ENCODE peak calls at places on chromosomes 2 and 18, in four cellular contexts. One of them, this sample, is unnamed. For H3K9me3 and H4K20me1, the result is how much of the 10 kb centered on the place peaks cover.

GRCh38 chr2:233422649-233423435 is 68.5 kb downstream of the DGKD start:
- DNase-seq in PC-9: no peak
- DNase-seq in OCI-LY7: no peak
- DNase-seq in H9: no peak
- DNase-seq in this sample: no peak

GRCh38 chr2:128306931-128307460 is 11.7 kb downstream of the HS6ST1 start:
- DNase-seq in H9: peak
- DNase-seq in OCI-LY7: no peak
- DNase-seq in PC-9: no peak
- DNase-seq in this sample: peak

GRCh38 chr2:128617661-128618060 is 299.0 kb upstream of the HS6ST1 start:
- DNase-seq in PC-9: no peak
- DNase-seq in H9: no peak
- DNase-seq in OCI-LY7: no peak
- DNase-seq in this sample: no peak

GRCh38 chr2:195639959-195640358 is 17.1 kb upstream of the SLC39A10 start:
- DNase-seq in PC-9: no peak
- DNase-seq in H9: no peak
- DNase-seq in OCI-LY7: no peak
- DNase-seq in this sample: no peak

GRCh38 chr2:59857109-59857508 is 696.3 kb downstream of the BCL11A start:
- DNase-seq in H9: no peak
- DNase-seq in OCI-LY7: no peak
- DNase-seq in PC-9: no peak
- DNase-seq in this sample: no peak

GRCh38 chr2:189253841-189254240 is 74.3 kb upstream of the COL5A2 start:
- DNase-seq in H9: no peak
- DNase-seq in PC-9: no peak
- DNase-seq in OCI-LY7: no peak
- DNase-seq in this sample: no peak

GRCh38 chr2:189143930-189144329 is 35.6 kb downstream of the COL5A2 start:
- DNase-seq in H9: no peak
- DNase-seq in OCI-LY7: no peak
- DNase-seq in PC-9: no peak
- DNase-seq in this sample: no peak

GRCh38 chr2:149166958-149167810 is 128.7 kb downstream of the LYPD6B start:
- DNase-seq in OCI-LY7: peak
- DNase-seq in H9: no peak
- DNase-seq in PC-9: no peak
- DNase-seq in this sample: peak

GRCh38 chr2:226728996-226729395 is 70.6 kb downstream of the IRS1 start:
- DNase-seq in H9: no peak
- DNase-seq in OCI-LY7: no peak
- DNase-seq in PC-9: no peak
- DNase-seq in this sample: no peak

GRCh38 chr18:26185267-26185666 is 41.0 kb upstream of the TAF4B start:
- DNase-seq in H9: no peak
- DNase-seq in OCI-LY7: no peak
- DNase-seq in PC-9: no peak
- DNase-seq in this sample: no peak

GRCh38 chr18:30987479-30988241 is 54.9 kb downstream of the DSC3 start:
- DNase-seq in PC-9: peak
- DNase-seq in H9: no peak
- DNase-seq in OCI-LY7: no peak
- DNase-seq in this sample: peak

GRCh38 chr2:36371963-36372391 is 16.4 kb downstream of the CRIM1 start:
- DNase-seq in PC-9: peak
- DNase-seq in H9: no peak
- DNase-seq in OCI-LY7: no peak
- DNase-seq in this sample: no peak

GRCh38 chr2:119710281-119710680 is 31.3 kb downstream of the TMEM177 start:
- DNase-seq in PC-9: no peak
- DNase-seq in OCI-LY7: no peak
- DNase-seq in H9: no peak
- DNase-seq in this sample: no peak

GRCh38 chr2:16900405-16901025 is 234.9 kb upstream of the CYRIA start:
- DNase-seq in H9: peak
- DNase-seq in PC-9: peak
- DNase-seq in OCI-LY7: peak
- DNase-seq in this sample: peak

GRCh38 chr2:241722896-241723454 is 11.5 kb upstream of the D2HGDH start:
- DNase-seq in PC-9: no peak
- DNase-seq in OCI-LY7: no peak
- DNase-seq in H9: no peak
- DNase-seq in this sample: no peak

GRCh38 chr2:120262761-120263428 is 10.2 kb downstream of the RALB start:
- DNase-seq in PC-9: no peak
- DNase-seq in OCI-LY7: no peak
- DNase-seq in H9: no peak
- DNase-seq in this sample: no peak

GRCh38 chr2:121356058-121356640 is 71.1 kb upstream of the TFCP2L1 start:
- DNase-seq in H9: peak
- DNase-seq in PC-9: peak
- DNase-seq in OCI-LY7: peak
- DNase-seq in this sample: peak

GRCh38 chr18:13136056-13136688 is 82.4 kb upstream of the LDLRAD4 start:
- DNase-seq in PC-9: peak
- DNase-seq in H9: no peak
- DNase-seq in OCI-LY7: no peak
- DNase-seq in this sample: no peak

GRCh38 chr2:240983996-240984498 is 14.4 kb upstream of the SNED1 start:
- DNase-seq in H9: no peak
- DNase-seq in PC-9: no peak
- DNase-seq in OCI-LY7: no peak
- DNase-seq in this sample: no peak

GRCh38 chr2:240387669-240388358 is 47.6 kb upstream of the GPC1 start:
- DNase-seq in OCI-LY7: no peak
- DNase-seq in PC-9: peak
- DNase-seq in H9: no peak
- DNase-seq in this sample: no peak

GRCh38 chr2:64624108-64624610 is 29.6 kb downstream of the SERTAD2 start:
- DNase-seq in H9: no peak
- DNase-seq in PC-9: no peak
- DNase-seq in OCI-LY7: no peak
- DNase-seq in this sample: no peak

GRCh38 chr2:64626963-64627760 is 26.6 kb downstream of the SERTAD2 start:
- DNase-seq in H9: peak
- DNase-seq in PC-9: no peak
- DNase-seq in OCI-LY7: no peak
- DNase-seq in this sample: no peak

GRCh38 chr2:64626146-64626809 is 27.4 kb downstream of the SERTAD2 start:
- DNase-seq in PC-9: no peak
- DNase-seq in H9: no peak
- DNase-seq in OCI-LY7: peak
- DNase-seq in this sample: no peak

GRCh38 chr2:64624862-64625261 is 28.9 kb downstream of the SERTAD2 start:
- DNase-seq in OCI-LY7: no peak
- DNase-seq in PC-9: no peak
- DNase-seq in H9: no peak
- DNase-seq in this sample: no peak

GRCh38 chr2:64625352-64626145 is 28.2 kb downstream of the SERTAD2 start:
- DNase-seq in H9: peak
- DNase-seq in PC-9: no peak
- DNase-seq in OCI-LY7: peak
- DNase-seq in this sample: no peak
- H3K27ac ChIP-seq in H9: no peak
- H3K27ac ChIP-seq in PC-9: no peak
- H3K27ac ChIP-seq in OCI-LY7: peak
- H3K27ac ChIP-seq in this sample: no peak

GRCh38 chr18:34821669-34822210 is 111.6 kb downstream of the DTNA start:
- DNase-seq in OCI-LY7: no peak
- DNase-seq in PC-9: no peak
- DNase-seq in H9: no peak
- DNase-seq in this sample: no peak

GRCh38 chr18:34820360-34820759 is 110.3 kb downstream of the DTNA start:
- DNase-seq in PC-9: no peak
- DNase-seq in H9: no peak
- DNase-seq in OCI-LY7: no peak
- DNase-seq in this sample: no peak

GRCh38 chr18:34818069-34818468 is 108.0 kb downstream of the DTNA start:
- DNase-seq in H9: no peak
- DNase-seq in PC-9: no peak
- DNase-seq in OCI-LY7: no peak
- DNase-seq in this sample: no peak

GRCh38 chr18:34817636-34818035 is 107.5 kb downstream of the DTNA start:
- DNase-seq in OCI-LY7: no peak
- DNase-seq in H9: no peak
- DNase-seq in PC-9: no peak
- DNase-seq in this sample: no peak

GRCh38 chr18:34816183-34816582 is 106.1 kb downstream of the DTNA start:
- DNase-seq in OCI-LY7: no peak
- DNase-seq in H9: no peak
- DNase-seq in PC-9: no peak
- DNase-seq in this sample: no peak
- H3K9me3 ChIP-seq in OCI-LY7: under half
- H3K9me3 ChIP-seq in H9: under half
- H3K9me3 ChIP-seq in PC-9: under half
- H3K9me3 ChIP-seq in this sample: under half

GRCh38 chr2:170298115-170298514 is 120.2 kb downstream of the MYO3B start:
- DNase-seq in PC-9: no peak
- DNase-seq in H9: no peak
- DNase-seq in OCI-LY7: no peak
- DNase-seq in this sample: peak

GRCh38 chr2:170288859-170289258 is 110.9 kb downstream of the MYO3B start:
- DNase-seq in H9: no peak
- DNase-seq in OCI-LY7: no peak
- DNase-seq in PC-9: no peak
- DNase-seq in this sample: no peak

GRCh38 chr2:170291474-170291873 is 113.5 kb downstream of the MYO3B start:
- DNase-seq in PC-9: no peak
- DNase-seq in OCI-LY7: no peak
- DNase-seq in H9: no peak
- DNase-seq in this sample: no peak

DNA sequence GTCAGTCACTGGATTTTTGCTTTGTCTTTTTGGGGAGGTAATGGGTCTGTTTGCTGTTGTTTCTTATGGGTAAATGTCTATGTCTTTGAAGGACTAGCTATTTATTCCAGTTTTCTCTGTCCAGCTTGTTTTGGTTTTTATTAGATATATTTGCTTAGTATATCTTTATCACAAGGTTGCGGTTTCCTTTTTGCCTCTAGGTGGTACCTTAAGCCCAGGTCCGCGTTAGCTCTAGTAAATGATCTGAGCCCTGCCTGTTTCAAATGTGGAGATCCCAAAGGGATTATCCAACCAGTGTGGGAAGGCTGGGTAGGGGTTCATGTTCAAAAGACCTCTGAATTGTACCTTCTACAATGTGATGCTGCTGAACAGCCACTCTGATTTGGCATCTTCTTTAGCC is 114.5 kb downstream of the MYO3B start:
- DNase-seq in PC-9: no peak
- DNase-seq in OCI-LY7: no peak
- DNase-seq in H9: no peak
- DNase-seq in this sample: no peak
- H4K20me1 ChIP-seq in PC-9: under half
- H4K20me1 ChIP-seq in OCI-LY7: under half
- H4K20me1 ChIP-seq in H9: under half
- H4K20me1 ChIP-seq in this sample: under half

GRCh38 chr2:40202798-40203400 is 249.0 kb downstream of the SLC8A1 start:
- DNase-seq in OCI-LY7: no peak
- DNase-seq in PC-9: no peak
- DNase-seq in H9: no peak
- DNase-seq in this sample: no peak
- H3K27ac ChIP-seq in OCI-LY7: no peak
- H3K27ac ChIP-seq in PC-9: no peak
- H3K27ac ChIP-seq in H9: no peak
- H3K27ac ChIP-seq in this sample: no peak